ENCODE peak calls at places on chromosomes 12 and 14, in five cellular contexts. P is pancreas; D is H1; S is activated CD8-positive, alpha-beta T cell treated with anti-CD3 and anti-CD28 coated beads for 36 hours; G is RWPE1. W is an unnamed sample.

GRCh38 chr12:10276774-10277173 is 30.9 kb upstream of the KLRD1 start:
- DNase-seq in P (no peak), D (no peak), S (no peak), G (no peak), W (no peak)

GRCh38 chr12:7090222-7090998 is 1.8 kb downstream of the C1R start:
- DNase-seq in S (no peak), P (no peak), G (no peak), D (no peak), W (no peak)

GRCh38 chr12:50314629-50315312 is 31.5 kb upstream of the LIMA1 start:
- DNase-seq in D (no peak), G (peak), S (no peak), P (no peak), W (peak)

GRCh38 chr14:72717220-72717619 is 176.7 kb downstream of the DPF3 start:
- DNase-seq in G (no peak), P (no peak), D (no peak), S (no peak), W (no peak)

GRCh38 chr12:12432373-12432772 is 75.5 kb downstream of the BORCS5 start:
- DNase-seq in P (no peak), D (no peak), S (no peak), G (no peak), W (no peak)

GRCh38 chr12:20342111-20342510 is 26.2 kb upstream of the PDE3A start:
- DNase-seq in D (no peak), G (no peak), S (no peak), P (no peak), W (no peak)

GRCh38 chr14:74571901-74572828 is 39.9 kb downstream of the LTBP2 start:
- DNase-seq in G (peak), P (no peak), D (no peak), S (peak), W (no peak)

GRCh38 chr12:129606239-129606638 is 297.6 kb downstream of the TMEM132D start:
- DNase-seq in G (no peak), D (no peak), P (no peak), S (no peak), W (no peak)

GRCh38 chr12:112676526-112676925 is 115.0 kb upstream of the RPH3A start:
- DNase-seq in D (no peak), P (no peak), G (no peak), S (no peak), W (no peak)

GRCh38 chr12:107372229-107372658 is 278.9 kb upstream of the CRY1 start:
- DNase-seq in G (peak), D (no peak), P (no peak), S (peak), W (no peak)

GRCh38 chr14:101444116-101444515 is 117.2 kb upstream of the DIO3 start:
- DNase-seq in G (peak), D (no peak), S (no peak), P (no peak), W (no peak)

GRCh38 chr12:674272-674781 is 11.1 kb upstream of the NINJ2 start:
- DNase-seq in G (no peak), D (no peak), P (no peak), S (peak), W (peak)

GRCh38 chr14:36660736-36661505 is 739 bp upstream of the PAX9 start:
- DNase-seq in P (no peak), S (no peak), D (peak), G (no peak), W (peak)

GRCh38 chr12:90953956-90954421 is 987 bp downstream of the CCER1 start:
- DNase-seq in G (no peak), P (no peak), S (no peak), D (peak), W (no peak)

GRCh38 chr12:263574-263973 is 938 bp upstream of the SLC6A13 start:
- DNase-seq in P (no peak), S (no peak), G (peak), D (no peak), W (no peak)

GRCh38 chr12:57205186-57205585 is 11.4 kb upstream of the NXPH4 start:
- DNase-seq in P (no peak), D (no peak), G (no peak), S (no peak), W (no peak)

GRCh38 chr12:29415111-29415510 is 34.1 kb upstream of the ERGIC2 start:
- DNase-seq in D (no peak), G (no peak), P (no peak), S (no peak), W (no peak)

GRCh38 chr14:99320105-99320572 is 48.1 kb upstream of the BCL11B start:
- DNase-seq in P (peak), D (peak), G (peak), S (peak), W (peak)

GRCh38 chr12:121214855-121215745 is 5.2 kb downstream of the P2RX4 start:
- DNase-seq in S (no peak), G (peak), P (peak), D (no peak), W (no peak)

GRCh38 chr12:114938487-114939210 is 254.7 kb upstream of the TBX3 start:
- DNase-seq in D (no peak), S (no peak), P (no peak), G (no peak), W (no peak)

GRCh38 chr12:8860165-8860961 is 37.9 kb downstream of the A2ML1 start:
- DNase-seq in P (no peak), G (no peak), D (peak), S (peak), W (peak)

GRCh38 chr14:69152181-69152943 is 557 bp downstream of the DCAF5 start:
- DNase-seq in D (peak), G (peak), S (peak), P (no peak), W (peak)

GRCh38 chr12:92629349-92630065 is 73.3 kb upstream of the PLEKHG7 start:
- DNase-seq in G (no peak), S (no peak), P (peak), D (no peak), W (no peak)

GRCh38 chr12:51898937-51899336 is 8.4 kb upstream of the ACVRL1 start:
- DNase-seq in D (no peak), G (no peak), P (no peak), S (no peak), W (no peak)

GRCh38 chr14:78897443-78897842 is 727.3 kb downstream of the NRXN3 start:
- DNase-seq in D (no peak), P (no peak), G (no peak), S (no peak), W (no peak)

GRCh38 chr12:48933664-48934311 is 8.5 kb upstream of the FKBP11 start:
- DNase-seq in P (no peak), G (no peak), D (no peak), S (peak), W (no peak)

GRCh38 chr12:47591387-47591786 is 114.4 kb downstream of the RPAP3 start:
- DNase-seq in G (no peak), S (no peak), D (no peak), P (no peak), W (no peak)

GRCh38 chr14:81927069-81927468 is 393.4 kb upstream of the SEL1L start:
- DNase-seq in D (no peak), P (no peak), S (no peak), G (no peak), W (no peak)
- TF ChIP-seq CTCF in D (peak), P (no peak), S (no peak), G (no peak), W (no peak)

GRCh38 chr14:83702619-83703018 is 1827.3 kb upstream of the FLRT2 start:
- DNase-seq in S (no peak), G (no peak), D (no peak), P (no peak), W (no peak)
- TF ChIP-seq CTCF in S (no peak), G (no peak), D (no peak), P (no peak), W (no peak)

GRCh38 chr12:62933871-62934798 is 815 bp downstream of the PPM1H start:
- DNase-seq in S (peak), G (peak), D (peak), P (peak), W (peak)

GRCh38 chr12:62933220-62933870 is 1.6 kb downstream of the PPM1H start:
- DNase-seq in S (no peak), P (peak), D (peak), G (no peak), W (no peak)

GRCh38 chr12:62930546-62931425 is 4.2 kb downstream of the PPM1H start:
- DNase-seq in S (no peak), D (no peak), P (no peak), G (no peak), W (no peak)

GRCh38 chr12:62931481-62931880 is 3.5 kb downstream of the PPM1H start:
- DNase-seq in S (no peak), P (no peak), D (no peak), G (no peak), W (no peak)

DNA sequence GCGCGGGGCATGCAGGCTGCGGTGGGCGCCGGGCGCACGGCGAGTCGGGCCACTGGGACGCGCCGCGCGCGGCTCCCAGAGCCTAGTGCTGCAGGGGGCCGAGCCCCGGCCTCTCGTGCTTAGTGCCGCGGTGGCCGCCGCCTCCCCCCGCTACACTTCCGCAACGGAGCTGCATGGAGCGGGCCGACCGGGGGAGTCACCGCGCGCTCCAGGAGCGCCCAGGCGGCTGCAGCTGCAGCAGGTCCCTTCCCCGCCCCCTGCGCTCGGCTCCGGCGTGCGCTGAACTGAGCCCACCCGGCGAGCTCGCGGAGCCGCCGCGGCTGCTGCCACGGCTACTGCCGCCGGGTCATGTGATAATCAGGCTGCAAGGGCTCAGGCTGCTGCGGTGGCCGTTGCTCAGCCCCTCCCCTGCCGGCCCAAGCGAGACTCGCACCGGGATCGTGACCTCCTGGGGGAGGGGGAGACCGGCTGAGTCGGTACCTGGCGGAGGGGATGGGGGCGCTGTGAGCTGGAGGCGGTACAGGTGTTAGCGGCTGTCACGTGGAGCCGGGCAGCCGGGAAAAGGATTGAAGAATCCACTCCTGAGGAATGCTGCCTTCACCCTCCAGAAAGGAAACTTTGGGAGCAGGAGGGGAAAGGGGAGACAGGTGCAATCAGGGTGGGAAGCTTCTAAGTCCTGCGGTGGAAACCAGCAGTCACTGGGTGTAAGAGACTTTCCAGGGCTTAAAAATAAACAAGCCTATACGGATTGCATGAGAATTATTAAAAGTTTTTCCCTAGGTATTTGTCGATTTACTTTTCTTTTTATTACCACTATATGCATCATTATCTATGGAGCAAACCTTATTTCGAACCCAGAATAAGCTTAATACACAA is at the start of gene PPM1H:
- DNase-seq in D (peak), G (peak), P (peak), S (peak), W (peak)
- TF ChIP-seq CTCF in D (peak), G (peak), P (peak), S (peak), W (peak)

GRCh38 chr12:104286538-104287482 is 16.7 kb upstream of the EID3 start:
- DNase-seq in G (peak), D (peak), P (peak), S (peak), W (peak)
- TF ChIP-seq CTCF in G (no peak), D (no peak), P (no peak), S (no peak), W (no peak)

DNA sequence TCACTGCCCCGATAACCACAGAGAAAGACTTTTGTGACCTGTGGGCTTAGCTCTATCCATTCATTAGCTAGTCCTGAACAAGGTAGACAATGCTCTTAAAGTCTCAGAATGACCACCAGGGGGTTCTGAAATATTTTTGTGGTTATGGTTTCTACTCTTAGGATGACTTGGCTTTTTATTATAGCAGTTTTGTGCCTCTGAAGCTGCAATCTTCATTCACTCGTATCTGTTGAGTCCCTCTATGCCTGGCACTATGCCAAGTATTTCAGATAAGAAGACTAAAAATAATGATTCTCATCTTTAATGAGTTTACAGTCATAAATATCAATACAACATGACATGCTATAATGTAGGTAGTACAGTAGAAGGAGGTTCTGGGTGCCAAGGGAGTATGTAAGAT is 130.8 kb upstream of the TRHDE start:
- DNase-seq in D (no peak), S (no peak), P (no peak), G (no peak), W (peak)
- TF ChIP-seq CTCF in D (peak), S (no peak), P (no peak), G (no peak), W (no peak)

DNA sequence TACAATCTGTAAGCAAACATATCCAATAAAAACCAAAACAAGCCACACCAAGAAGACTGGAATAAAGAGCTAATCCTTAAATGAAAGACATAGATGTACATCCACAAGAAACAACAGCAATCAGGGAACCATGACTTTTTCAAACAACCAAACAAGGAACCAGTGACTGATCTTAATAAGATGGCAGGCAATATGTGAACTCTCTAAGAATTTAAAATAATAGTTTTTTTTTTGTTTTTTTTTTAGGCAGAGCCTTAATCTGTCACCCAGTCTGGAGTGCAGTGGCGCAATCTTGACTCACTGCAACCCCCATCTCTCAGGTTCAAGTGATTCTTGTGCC is 52.9 kb upstream of the CAPRIN2 start:
- DNase-seq in P (no peak), S (no peak), G (no peak), D (no peak), W (no peak)
- TF ChIP-seq CTCF in P (no peak), S (peak), G (peak), D (no peak), W (no peak)

DNA sequence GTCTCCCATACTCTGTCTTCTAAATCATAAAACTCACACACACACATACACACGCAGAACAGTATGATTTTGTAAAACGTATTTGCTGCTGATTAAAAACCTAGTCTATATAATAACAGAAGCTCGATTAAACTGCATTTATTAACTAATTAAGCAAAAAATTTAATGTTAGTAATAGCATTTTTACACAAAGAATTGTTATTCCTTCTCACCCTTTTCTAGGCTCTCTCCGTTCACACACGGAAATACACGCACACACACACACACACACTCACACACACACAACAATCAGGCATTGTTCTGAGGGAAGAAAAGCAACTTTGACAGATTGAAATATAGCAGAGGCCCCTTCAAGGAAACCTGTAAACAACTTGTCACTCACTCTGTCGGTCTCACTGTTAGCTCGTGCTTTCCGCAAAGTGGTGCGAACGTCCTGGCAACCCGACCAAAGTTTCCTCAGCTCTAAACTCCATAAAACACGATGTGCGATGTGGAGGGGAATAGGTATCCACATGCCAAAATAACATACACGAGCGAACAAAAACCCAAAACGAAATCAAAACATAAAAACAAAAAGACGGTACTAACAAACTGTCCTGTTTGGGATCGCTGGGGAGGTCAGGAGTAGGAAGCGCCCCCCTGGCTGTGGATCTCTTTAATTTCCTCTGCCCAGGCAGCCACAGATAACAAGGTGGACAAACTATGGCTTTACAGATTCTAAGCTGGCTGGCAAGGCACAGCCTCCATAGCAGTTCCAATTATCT is 723 bp upstream of the SOX5 start:
- DNase-seq in P (no peak), D (peak), G (no peak), S (no peak), W (no peak)
- TF ChIP-seq CTCF in P (no peak), D (no peak), G (no peak), S (no peak), W (no peak)